ENCODE peak calls at places on chromosomes 6 and 20, in ten cellular contexts. One of them, this sample, is unnamed.

GRCh38 chr20:840858-841567 is 7.5 kb downstream of the FAM110A start:
- DNase-seq in left lung: peak
- DNase-seq in ecto neural progenitor cell: no peak
- DNase-seq in NCI-H460: no peak
- DNase-seq in aorta: no peak
- DNase-seq in HEK293T: no peak
- DNase-seq in astrocyte of the spinal cord: no peak
- DNase-seq in A172: no peak
- DNase-seq in activated T-helper 1 cell treated with anti-CD3 and anti-CD28 coated beads, Interleukin-12 subunit alpha, Interleukin-12 subunit beta, Interleukin-2, Interleukin-4 antibody, amounts not matched to agents 30 ng/mL and 10 ng/mL and 1 ng/mL, durations not matched to agents 14 hours and 24 hours and 36 hours: no peak
- DNase-seq in NCI-H748 treated with DMSO at 0.1 percent for 48 hours: peak
- DNase-seq in this sample: no peak

GRCh38 chr20:5504061-5504739 is 187.4 kb upstream of the PROKR2 start:
- DNase-seq in left lung: peak
- DNase-seq in ecto neural progenitor cell: peak
- DNase-seq in NCI-H460: no peak
- DNase-seq in aorta: peak
- DNase-seq in HEK293T: no peak
- DNase-seq in astrocyte of the spinal cord: peak
- DNase-seq in A172: no peak
- DNase-seq in activated T-helper 1 cell treated with anti-CD3 and anti-CD28 coated beads, Interleukin-12 subunit alpha, Interleukin-12 subunit beta, Interleukin-2, Interleukin-4 antibody, amounts not matched to agents 30 ng/mL and 10 ng/mL and 1 ng/mL, durations not matched to agents 14 hours and 24 hours and 36 hours: no peak
- DNase-seq in NCI-H748 treated with DMSO at 0.1 percent for 48 hours: no peak
- DNase-seq in this sample: no peak

GRCh38 chr6:154847318-154847717 is 114.1 kb downstream of the SCAF8 start:
- DNase-seq in left lung: no peak
- DNase-seq in ecto neural progenitor cell: no peak
- DNase-seq in NCI-H460: no peak
- DNase-seq in aorta: no peak
- DNase-seq in HEK293T: no peak
- DNase-seq in astrocyte of the spinal cord: no peak
- DNase-seq in A172: no peak
- DNase-seq in activated T-helper 1 cell treated with anti-CD3 and anti-CD28 coated beads, Interleukin-12 subunit alpha, Interleukin-12 subunit beta, Interleukin-2, Interleukin-4 antibody, amounts not matched to agents 30 ng/mL and 10 ng/mL and 1 ng/mL, durations not matched to agents 14 hours and 24 hours and 36 hours: no peak
- DNase-seq in NCI-H748 treated with DMSO at 0.1 percent for 48 hours: no peak
- DNase-seq in this sample: no peak

GRCh38 chr6:7675353-7675945 is 50.5 kb upstream of the BMP6 start:
- DNase-seq in left lung: no peak
- DNase-seq in ecto neural progenitor cell: no peak
- DNase-seq in NCI-H460: no peak
- DNase-seq in aorta: no peak
- DNase-seq in HEK293T: no peak
- DNase-seq in astrocyte of the spinal cord: no peak
- DNase-seq in A172: no peak
- DNase-seq in activated T-helper 1 cell treated with anti-CD3 and anti-CD28 coated beads, Interleukin-12 subunit alpha, Interleukin-12 subunit beta, Interleukin-2, Interleukin-4 antibody, amounts not matched to agents 30 ng/mL and 10 ng/mL and 1 ng/mL, durations not matched to agents 14 hours and 24 hours and 36 hours: no peak
- DNase-seq in NCI-H748 treated with DMSO at 0.1 percent for 48 hours: no peak
- DNase-seq in this sample: no peak

GRCh38 chr6:4961322-4962168 is 42.3 kb downstream of the RPP40 start:
- DNase-seq in left lung: no peak
- DNase-seq in ecto neural progenitor cell: no peak
- DNase-seq in NCI-H460: no peak
- DNase-seq in aorta: no peak
- DNase-seq in HEK293T: no peak
- DNase-seq in astrocyte of the spinal cord: no peak
- DNase-seq in A172: no peak
- DNase-seq in activated T-helper 1 cell treated with anti-CD3 and anti-CD28 coated beads, Interleukin-12 subunit alpha, Interleukin-12 subunit beta, Interleukin-2, Interleukin-4 antibody, amounts not matched to agents 30 ng/mL and 10 ng/mL and 1 ng/mL, durations not matched to agents 14 hours and 24 hours and 36 hours: no peak
- DNase-seq in NCI-H748 treated with DMSO at 0.1 percent for 48 hours: no peak
- DNase-seq in this sample: no peak

GRCh38 chr20:49534314-49534713 is 33.6 kb downstream of the PTGIS start:
- DNase-seq in left lung: no peak
- DNase-seq in ecto neural progenitor cell: peak
- DNase-seq in NCI-H460: peak
- DNase-seq in aorta: no peak
- DNase-seq in HEK293T: peak
- DNase-seq in astrocyte of the spinal cord: peak
- DNase-seq in A172: peak
- DNase-seq in activated T-helper 1 cell treated with anti-CD3 and anti-CD28 coated beads, Interleukin-12 subunit alpha, Interleukin-12 subunit beta, Interleukin-2, Interleukin-4 antibody, amounts not matched to agents 30 ng/mL and 10 ng/mL and 1 ng/mL, durations not matched to agents 14 hours and 24 hours and 36 hours: peak
- DNase-seq in NCI-H748 treated with DMSO at 0.1 percent for 48 hours: peak
- DNase-seq in this sample: peak

GRCh38 chr20:6492396-6493055 is 275.0 kb upstream of the BMP2 start:
- DNase-seq in left lung: no peak
- DNase-seq in ecto neural progenitor cell: no peak
- DNase-seq in NCI-H460: no peak
- DNase-seq in aorta: no peak
- DNase-seq in HEK293T: no peak
- DNase-seq in astrocyte of the spinal cord: peak
- DNase-seq in A172: no peak
- DNase-seq in activated T-helper 1 cell treated with anti-CD3 and anti-CD28 coated beads, Interleukin-12 subunit alpha, Interleukin-12 subunit beta, Interleukin-2, Interleukin-4 antibody, amounts not matched to agents 30 ng/mL and 10 ng/mL and 1 ng/mL, durations not matched to agents 14 hours and 24 hours and 36 hours: no peak
- DNase-seq in NCI-H748 treated with DMSO at 0.1 percent for 48 hours: no peak
- DNase-seq in this sample: no peak

GRCh38 chr6:41453232-41453631 is 92.9 kb upstream of the FOXP4 start:
- DNase-seq in left lung: no peak
- DNase-seq in ecto neural progenitor cell: no peak
- DNase-seq in NCI-H460: no peak
- DNase-seq in aorta: no peak
- DNase-seq in HEK293T: no peak
- DNase-seq in astrocyte of the spinal cord: no peak
- DNase-seq in A172: no peak
- DNase-seq in activated T-helper 1 cell treated with anti-CD3 and anti-CD28 coated beads, Interleukin-12 subunit alpha, Interleukin-12 subunit beta, Interleukin-2, Interleukin-4 antibody, amounts not matched to agents 30 ng/mL and 10 ng/mL and 1 ng/mL, durations not matched to agents 14 hours and 24 hours and 36 hours: no peak
- DNase-seq in NCI-H748 treated with DMSO at 0.1 percent for 48 hours: no peak
- DNase-seq in this sample: no peak

GRCh38 chr6:15960740-15961629 is 167.9 kb upstream of the MYLIP start:
- DNase-seq in left lung: peak
- DNase-seq in ecto neural progenitor cell: no peak
- DNase-seq in NCI-H460: no peak
- DNase-seq in aorta: no peak
- DNase-seq in HEK293T: no peak
- DNase-seq in astrocyte of the spinal cord: no peak
- DNase-seq in A172: no peak
- DNase-seq in activated T-helper 1 cell treated with anti-CD3 and anti-CD28 coated beads, Interleukin-12 subunit alpha, Interleukin-12 subunit beta, Interleukin-2, Interleukin-4 antibody, amounts not matched to agents 30 ng/mL and 10 ng/mL and 1 ng/mL, durations not matched to agents 14 hours and 24 hours and 36 hours: no peak
- DNase-seq in NCI-H748 treated with DMSO at 0.1 percent for 48 hours: no peak
- DNase-seq in this sample: no peak

GRCh38 chr6:139161817-139162284 is 27.0 kb downstream of the HECA start:
- DNase-seq in left lung: no peak
- DNase-seq in ecto neural progenitor cell: no peak
- DNase-seq in NCI-H460: no peak
- DNase-seq in aorta: no peak
- DNase-seq in HEK293T: no peak
- DNase-seq in astrocyte of the spinal cord: no peak
- DNase-seq in A172: no peak
- DNase-seq in activated T-helper 1 cell treated with anti-CD3 and anti-CD28 coated beads, Interleukin-12 subunit alpha, Interleukin-12 subunit beta, Interleukin-2, Interleukin-4 antibody, amounts not matched to agents 30 ng/mL and 10 ng/mL and 1 ng/mL, durations not matched to agents 14 hours and 24 hours and 36 hours: peak
- DNase-seq in NCI-H748 treated with DMSO at 0.1 percent for 48 hours: no peak
- DNase-seq in this sample: no peak

GRCh38 chr20:2701671-2702081 is 9.1 kb downstream of the EBF4 start:
- DNase-seq in left lung: no peak
- DNase-seq in ecto neural progenitor cell: peak
- DNase-seq in NCI-H460: no peak
- DNase-seq in aorta: no peak
- DNase-seq in HEK293T: no peak
- DNase-seq in astrocyte of the spinal cord: no peak
- DNase-seq in A172: no peak
- DNase-seq in activated T-helper 1 cell treated with anti-CD3 and anti-CD28 coated beads, Interleukin-12 subunit alpha, Interleukin-12 subunit beta, Interleukin-2, Interleukin-4 antibody, amounts not matched to agents 30 ng/mL and 10 ng/mL and 1 ng/mL, durations not matched to agents 14 hours and 24 hours and 36 hours: no peak
- DNase-seq in NCI-H748 treated with DMSO at 0.1 percent for 48 hours: no peak
- DNase-seq in this sample: no peak

GRCh38 chr20:19283503-19283902 is 71.1 kb downstream of the SLC24A3 start:
- DNase-seq in left lung: no peak
- DNase-seq in ecto neural progenitor cell: no peak
- DNase-seq in NCI-H460: no peak
- DNase-seq in aorta: no peak
- DNase-seq in HEK293T: no peak
- DNase-seq in astrocyte of the spinal cord: no peak
- DNase-seq in A172: no peak
- DNase-seq in activated T-helper 1 cell treated with anti-CD3 and anti-CD28 coated beads, Interleukin-12 subunit alpha, Interleukin-12 subunit beta, Interleukin-2, Interleukin-4 antibody, amounts not matched to agents 30 ng/mL and 10 ng/mL and 1 ng/mL, durations not matched to agents 14 hours and 24 hours and 36 hours: no peak
- DNase-seq in NCI-H748 treated with DMSO at 0.1 percent for 48 hours: no peak
- DNase-seq in this sample: no peak

GRCh38 chr6:83518946-83519489 is 6.7 kb downstream of the PRSS35 start:
- DNase-seq in left lung: no peak
- DNase-seq in ecto neural progenitor cell: no peak
- DNase-seq in NCI-H460: no peak
- DNase-seq in aorta: no peak
- DNase-seq in HEK293T: peak
- DNase-seq in astrocyte of the spinal cord: peak
- DNase-seq in A172: no peak
- DNase-seq in activated T-helper 1 cell treated with anti-CD3 and anti-CD28 coated beads, Interleukin-12 subunit alpha, Interleukin-12 subunit beta, Interleukin-2, Interleukin-4 antibody, amounts not matched to agents 30 ng/mL and 10 ng/mL and 1 ng/mL, durations not matched to agents 14 hours and 24 hours and 36 hours: no peak
- DNase-seq in NCI-H748 treated with DMSO at 0.1 percent for 48 hours: no peak
- DNase-seq in this sample: no peak

GRCh38 chr6:85650606-85651005 is 7.9 kb upstream of the SYNCRIP start:
- DNase-seq in left lung: no peak
- DNase-seq in ecto neural progenitor cell: no peak
- DNase-seq in NCI-H460: no peak
- DNase-seq in aorta: no peak
- DNase-seq in HEK293T: no peak
- DNase-seq in astrocyte of the spinal cord: no peak
- DNase-seq in A172: no peak
- DNase-seq in activated T-helper 1 cell treated with anti-CD3 and anti-CD28 coated beads, Interleukin-12 subunit alpha, Interleukin-12 subunit beta, Interleukin-2, Interleukin-4 antibody, amounts not matched to agents 30 ng/mL and 10 ng/mL and 1 ng/mL, durations not matched to agents 14 hours and 24 hours and 36 hours: no peak
- DNase-seq in NCI-H748 treated with DMSO at 0.1 percent for 48 hours: no peak
- DNase-seq in this sample: no peak

GRCh38 chr6:151196571-151196970 is 43.2 kb upstream of the AKAP12 start:
- DNase-seq in left lung: no peak
- DNase-seq in ecto neural progenitor cell: no peak
- DNase-seq in NCI-H460: no peak
- DNase-seq in aorta: no peak
- DNase-seq in HEK293T: no peak
- DNase-seq in astrocyte of the spinal cord: no peak
- DNase-seq in A172: no peak
- DNase-seq in activated T-helper 1 cell treated with anti-CD3 and anti-CD28 coated beads, Interleukin-12 subunit alpha, Interleukin-12 subunit beta, Interleukin-2, Interleukin-4 antibody, amounts not matched to agents 30 ng/mL and 10 ng/mL and 1 ng/mL, durations not matched to agents 14 hours and 24 hours and 36 hours: no peak
- DNase-seq in NCI-H748 treated with DMSO at 0.1 percent for 48 hours: no peak
- DNase-seq in this sample: no peak

GRCh38 chr6:57209030-57209429 is 13.1 kb downstream of the RAB23 start:
- DNase-seq in left lung: no peak
- DNase-seq in ecto neural progenitor cell: no peak
- DNase-seq in NCI-H460: no peak
- DNase-seq in aorta: no peak
- DNase-seq in HEK293T: no peak
- DNase-seq in astrocyte of the spinal cord: no peak
- DNase-seq in A172: no peak
- DNase-seq in activated T-helper 1 cell treated with anti-CD3 and anti-CD28 coated beads, Interleukin-12 subunit alpha, Interleukin-12 subunit beta, Interleukin-2, Interleukin-4 antibody, amounts not matched to agents 30 ng/mL and 10 ng/mL and 1 ng/mL, durations not matched to agents 14 hours and 24 hours and 36 hours: no peak
- DNase-seq in NCI-H748 treated with DMSO at 0.1 percent for 48 hours: no peak
- DNase-seq in this sample: no peak

GRCh38 chr6:71321344-71321743 is 32.7 kb downstream of the OGFRL1 start:
- DNase-seq in left lung: no peak
- DNase-seq in ecto neural progenitor cell: no peak
- DNase-seq in NCI-H460: no peak
- DNase-seq in aorta: no peak
- DNase-seq in HEK293T: no peak
- DNase-seq in astrocyte of the spinal cord: no peak
- DNase-seq in A172: no peak
- DNase-seq in activated T-helper 1 cell treated with anti-CD3 and anti-CD28 coated beads, Interleukin-12 subunit alpha, Interleukin-12 subunit beta, Interleukin-2, Interleukin-4 antibody, amounts not matched to agents 30 ng/mL and 10 ng/mL and 1 ng/mL, durations not matched to agents 14 hours and 24 hours and 36 hours: no peak
- DNase-seq in NCI-H748 treated with DMSO at 0.1 percent for 48 hours: no peak
- DNase-seq in this sample: no peak

GRCh38 chr6:33716890-33717632 is 5.6 kb upstream of the UQCC2 start:
- DNase-seq in left lung: no peak
- DNase-seq in ecto neural progenitor cell: no peak
- DNase-seq in NCI-H460: no peak
- DNase-seq in aorta: no peak
- DNase-seq in HEK293T: no peak
- DNase-seq in astrocyte of the spinal cord: no peak
- DNase-seq in A172: no peak
- DNase-seq in activated T-helper 1 cell treated with anti-CD3 and anti-CD28 coated beads, Interleukin-12 subunit alpha, Interleukin-12 subunit beta, Interleukin-2, Interleukin-4 antibody, amounts not matched to agents 30 ng/mL and 10 ng/mL and 1 ng/mL, durations not matched to agents 14 hours and 24 hours and 36 hours: no peak
- DNase-seq in NCI-H748 treated with DMSO at 0.1 percent for 48 hours: peak
- DNase-seq in this sample: no peak

GRCh38 chr6:27872634-27873028 is 39.6 kb downstream of the OR2B2 start:
- DNase-seq in left lung: no peak
- DNase-seq in ecto neural progenitor cell: no peak
- DNase-seq in NCI-H460: no peak
- DNase-seq in aorta: no peak
- DNase-seq in HEK293T: no peak
- DNase-seq in astrocyte of the spinal cord: no peak
- DNase-seq in A172: no peak
- DNase-seq in activated T-helper 1 cell treated with anti-CD3 and anti-CD28 coated beads, Interleukin-12 subunit alpha, Interleukin-12 subunit beta, Interleukin-2, Interleukin-4 antibody, amounts not matched to agents 30 ng/mL and 10 ng/mL and 1 ng/mL, durations not matched to agents 14 hours and 24 hours and 36 hours: peak
- DNase-seq in NCI-H748 treated with DMSO at 0.1 percent for 48 hours: no peak
- DNase-seq in this sample: no peak

GRCh38 chr6:105509506-105510331 is 106.8 kb upstream of the PREP start:
- DNase-seq in left lung: no peak
- DNase-seq in ecto neural progenitor cell: peak
- DNase-seq in NCI-H460: peak
- DNase-seq in aorta: no peak
- DNase-seq in HEK293T: peak
- DNase-seq in astrocyte of the spinal cord: no peak
- DNase-seq in A172: no peak
- DNase-seq in activated T-helper 1 cell treated with anti-CD3 and anti-CD28 coated beads, Interleukin-12 subunit alpha, Interleukin-12 subunit beta, Interleukin-2, Interleukin-4 antibody, amounts not matched to agents 30 ng/mL and 10 ng/mL and 1 ng/mL, durations not matched to agents 14 hours and 24 hours and 36 hours: no peak
- DNase-seq in NCI-H748 treated with DMSO at 0.1 percent for 48 hours: no peak
- DNase-seq in this sample: no peak

GRCh38 chr20:34123309-34123708 is 11.3 kb upstream of the EIF2S2 start:
- DNase-seq in left lung: no peak
- DNase-seq in ecto neural progenitor cell: no peak
- DNase-seq in NCI-H460: no peak
- DNase-seq in aorta: no peak
- DNase-seq in HEK293T: no peak
- DNase-seq in astrocyte of the spinal cord: no peak
- DNase-seq in A172: no peak
- DNase-seq in activated T-helper 1 cell treated with anti-CD3 and anti-CD28 coated beads, Interleukin-12 subunit alpha, Interleukin-12 subunit beta, Interleukin-2, Interleukin-4 antibody, amounts not matched to agents 30 ng/mL and 10 ng/mL and 1 ng/mL, durations not matched to agents 14 hours and 24 hours and 36 hours: no peak
- DNase-seq in NCI-H748 treated with DMSO at 0.1 percent for 48 hours: no peak
- DNase-seq in this sample: no peak

GRCh38 chr6:130720076-130720475 is 107.1 kb upstream of the SMLR1 start:
- DNase-seq in left lung: no peak
- DNase-seq in ecto neural progenitor cell: no peak
- DNase-seq in NCI-H460: no peak
- DNase-seq in aorta: no peak
- DNase-seq in HEK293T: no peak
- DNase-seq in astrocyte of the spinal cord: no peak
- DNase-seq in A172: no peak
- DNase-seq in activated T-helper 1 cell treated with anti-CD3 and anti-CD28 coated beads, Interleukin-12 subunit alpha, Interleukin-12 subunit beta, Interleukin-2, Interleukin-4 antibody, amounts not matched to agents 30 ng/mL and 10 ng/mL and 1 ng/mL, durations not matched to agents 14 hours and 24 hours and 36 hours: no peak
- DNase-seq in NCI-H748 treated with DMSO at 0.1 percent for 48 hours: no peak
- DNase-seq in this sample: no peak

GRCh38 chr6:168152306-168152963 is 73.4 kb upstream of the FRMD1 start:
- DNase-seq in left lung: no peak
- DNase-seq in ecto neural progenitor cell: no peak
- DNase-seq in NCI-H460: no peak
- DNase-seq in aorta: peak
- DNase-seq in HEK293T: no peak
- DNase-seq in astrocyte of the spinal cord: no peak
- DNase-seq in A172: no peak
- DNase-seq in activated T-helper 1 cell treated with anti-CD3 and anti-CD28 coated beads, Interleukin-12 subunit alpha, Interleukin-12 subunit beta, Interleukin-2, Interleukin-4 antibody, amounts not matched to agents 30 ng/mL and 10 ng/mL and 1 ng/mL, durations not matched to agents 14 hours and 24 hours and 36 hours: no peak
- DNase-seq in NCI-H748 treated with DMSO at 0.1 percent for 48 hours: no peak
- DNase-seq in this sample: no peak

GRCh38 chr20:53077373-53078205 is 105.4 kb downstream of the TSHZ2 start:
- DNase-seq in left lung: no peak
- DNase-seq in ecto neural progenitor cell: no peak
- DNase-seq in NCI-H460: no peak
- DNase-seq in aorta: no peak
- DNase-seq in HEK293T: no peak
- DNase-seq in astrocyte of the spinal cord: peak
- DNase-seq in A172: peak
- DNase-seq in activated T-helper 1 cell treated with anti-CD3 and anti-CD28 coated beads, Interleukin-12 subunit alpha, Interleukin-12 subunit beta, Interleukin-2, Interleukin-4 antibody, amounts not matched to agents 30 ng/mL and 10 ng/mL and 1 ng/mL, durations not matched to agents 14 hours and 24 hours and 36 hours: no peak
- DNase-seq in NCI-H748 treated with DMSO at 0.1 percent for 48 hours: no peak
- DNase-seq in this sample: no peak

GRCh38 chr20:57437672-57438330 is 46.6 kb downstream of the RBM38 start:
- DNase-seq in left lung: no peak
- DNase-seq in ecto neural progenitor cell: no peak
- DNase-seq in NCI-H460: no peak
- DNase-seq in aorta: peak
- DNase-seq in HEK293T: no peak
- DNase-seq in astrocyte of the spinal cord: no peak
- DNase-seq in A172: no peak
- DNase-seq in activated T-helper 1 cell treated with anti-CD3 and anti-CD28 coated beads, Interleukin-12 subunit alpha, Interleukin-12 subunit beta, Interleukin-2, Interleukin-4 antibody, amounts not matched to agents 30 ng/mL and 10 ng/mL and 1 ng/mL, durations not matched to agents 14 hours and 24 hours and 36 hours: no peak
- DNase-seq in NCI-H748 treated with DMSO at 0.1 percent for 48 hours: no peak
- DNase-seq in this sample: no peak

GRCh38 chr20:36544134-36545018 is 3.1 kb downstream of the MYL9 start:
- DNase-seq in left lung: peak
- DNase-seq in ecto neural progenitor cell: no peak
- DNase-seq in NCI-H460: no peak
- DNase-seq in aorta: peak
- DNase-seq in HEK293T: no peak
- DNase-seq in astrocyte of the spinal cord: peak
- DNase-seq in A172: peak
- DNase-seq in activated T-helper 1 cell treated with anti-CD3 and anti-CD28 coated beads, Interleukin-12 subunit alpha, Interleukin-12 subunit beta, Interleukin-2, Interleukin-4 antibody, amounts not matched to agents 30 ng/mL and 10 ng/mL and 1 ng/mL, durations not matched to agents 14 hours and 24 hours and 36 hours: no peak
- DNase-seq in NCI-H748 treated with DMSO at 0.1 percent for 48 hours: no peak
- DNase-seq in this sample: peak

GRCh38 chr6:113870917-113871316 is 13.8 kb downstream of the MARCKS start:
- DNase-seq in left lung: no peak
- DNase-seq in ecto neural progenitor cell: no peak
- DNase-seq in NCI-H460: no peak
- DNase-seq in aorta: no peak
- DNase-seq in HEK293T: no peak
- DNase-seq in astrocyte of the spinal cord: no peak
- DNase-seq in A172: no peak
- DNase-seq in activated T-helper 1 cell treated with anti-CD3 and anti-CD28 coated beads, Interleukin-12 subunit alpha, Interleukin-12 subunit beta, Interleukin-2, Interleukin-4 antibody, amounts not matched to agents 30 ng/mL and 10 ng/mL and 1 ng/mL, durations not matched to agents 14 hours and 24 hours and 36 hours: no peak
- DNase-seq in NCI-H748 treated with DMSO at 0.1 percent for 48 hours: no peak
- DNase-seq in this sample: no peak

GRCh38 chr20:63071541-63072181 is 64.9 kb upstream of the BHLHE23 start:
- DNase-seq in left lung: peak
- DNase-seq in ecto neural progenitor cell: peak
- DNase-seq in NCI-H460: no peak
- DNase-seq in aorta: peak
- DNase-seq in HEK293T: peak
- DNase-seq in astrocyte of the spinal cord: peak
- DNase-seq in A172: peak
- DNase-seq in activated T-helper 1 cell treated with anti-CD3 and anti-CD28 coated beads, Interleukin-12 subunit alpha, Interleukin-12 subunit beta, Interleukin-2, Interleukin-4 antibody, amounts not matched to agents 30 ng/mL and 10 ng/mL and 1 ng/mL, durations not matched to agents 14 hours and 24 hours and 36 hours: no peak
- DNase-seq in NCI-H748 treated with DMSO at 0.1 percent for 48 hours: peak
- DNase-seq in this sample: peak

This sample was measured in H54.